ENCODE peak calls at places on chromosomes 16 and 17, in eight cellular contexts. V is fibroblast of lung, P is AG04450, C is astrocyte, M is mucosa of descending colon, O is mammary epithelial cell, U is cardiac muscle cell, S is AG09309. W is an unnamed sample.

GRCh38 chr16:67855789-67856188 is 8.3 kb upstream of the CENPT start:
- DNase-seq in C (no peak), U (no peak), P (no peak), V (no peak), S (no peak), M (no peak), O (no peak), W (no peak)

GRCh38 chr16:71843517-71844031 is 2.2 kb upstream of the ATXN1L start:
- DNase-seq in V (no peak), U (no peak), S (no peak), M (no peak), O (no peak), P (no peak), C (no peak), W (no peak)

GRCh38 chr17:50817142-50817751 is 18.1 kb upstream of the WFIKKN2 start:
- DNase-seq in S (no peak), C (no peak), V (peak), M (peak), P (no peak), O (no peak), U (peak), W (peak)

GRCh38 chr16:83856846-83857245 is 42.1 kb upstream of the MLYCD start:
- DNase-seq in P (no peak), S (no peak), V (no peak), M (no peak), U (no peak), O (no peak), C (no peak), W (no peak)

GRCh38 chr16:68417711-68418301 is 30.5 kb downstream of the SMPD3 start:
- DNase-seq in C (no peak), S (no peak), V (no peak), U (no peak), M (peak), O (peak), P (no peak), W (no peak)

GRCh38 chr17:6471531-6472465 is 27.5 kb downstream of the PIMREG start:
- DNase-seq in O (peak), S (peak), P (peak), M (no peak), C (peak), V (peak), U (peak), W (peak)

GRCh38 chr16:2085669-2086068 is 37.9 kb downstream of the TSC2 start:
- DNase-seq in O (no peak), U (no peak), C (no peak), P (no peak), S (no peak), M (no peak), V (no peak), W (no peak)

GRCh38 chr17:80786470-80786869 is 205.2 kb upstream of the CHMP6 start:
- DNase-seq in U (no peak), C (no peak), V (no peak), P (no peak), S (no peak), O (no peak), M (no peak), W (no peak)

GRCh38 chr17:48816438-48816773 is 623 bp downstream of the TTLL6 start:
- DNase-seq in M (no peak), S (no peak), C (no peak), V (no peak), U (no peak), O (no peak), P (no peak), W (no peak)

GRCh38 chr17:81334987-81335386 is 39.9 kb upstream of the SLC38A10 start:
- DNase-seq in V (no peak), O (no peak), C (no peak), P (no peak), M (no peak), U (no peak), S (no peak), W (no peak)

GRCh38 chr17:22142091-22142490 is 449.8 kb downstream of the KCNJ18 start:
- DNase-seq in M (no peak), V (no peak), O (no peak), C (no peak), S (no peak), P (no peak), U (no peak), W (no peak)

DNA sequence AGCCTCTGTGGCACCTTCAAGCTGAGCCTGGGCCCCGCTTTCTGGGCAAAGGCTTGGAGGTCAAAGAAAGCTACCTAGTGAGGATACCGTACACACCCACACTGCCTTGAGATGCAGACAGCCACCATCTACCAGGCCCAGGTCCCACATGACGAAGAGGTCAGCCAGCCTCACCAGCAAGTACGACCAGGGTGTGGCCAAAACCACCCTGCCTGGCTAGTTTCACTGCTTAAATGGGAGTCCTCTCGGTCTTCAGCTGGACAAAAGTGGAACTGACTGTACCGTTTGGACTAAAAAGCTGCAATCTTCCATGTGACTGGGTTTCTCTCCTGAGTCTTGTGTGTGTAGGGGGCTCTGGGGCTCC is 21.6 kb downstream of the VASN start:
- DNase-seq in S (no peak), C (no peak), V (no peak), U (no peak), M (no peak), O (peak), P (no peak), W (peak)
- TF ChIP-seq CTCF in S (no peak), C (no peak), V (no peak), U (no peak), M (no peak), O (no peak), P (no peak), W (no peak)

GRCh38 chr16:10946308-10946707 is 1.9 kb downstream of the CLEC16A start:
- DNase-seq in U (peak), V (no peak), P (no peak), M (no peak), C (peak), S (no peak), O (peak), W (no peak)
- H3K4me3 ChIP-seq in U (no peak), V (no peak), P (peak), M (no peak), C (peak), S (peak), O (peak), W (peak)

GRCh38 chr16:78005881-78006280 is 16.5 kb upstream of the CLEC3A start:
- DNase-seq in P (no peak), C (no peak), M (no peak), S (no peak), O (no peak), V (no peak), U (no peak), W (no peak)
- TF ChIP-seq CTCF in P (peak), C (no peak), M (no peak), S (peak), O (peak), V (peak), U (no peak), W (peak)

DNA sequence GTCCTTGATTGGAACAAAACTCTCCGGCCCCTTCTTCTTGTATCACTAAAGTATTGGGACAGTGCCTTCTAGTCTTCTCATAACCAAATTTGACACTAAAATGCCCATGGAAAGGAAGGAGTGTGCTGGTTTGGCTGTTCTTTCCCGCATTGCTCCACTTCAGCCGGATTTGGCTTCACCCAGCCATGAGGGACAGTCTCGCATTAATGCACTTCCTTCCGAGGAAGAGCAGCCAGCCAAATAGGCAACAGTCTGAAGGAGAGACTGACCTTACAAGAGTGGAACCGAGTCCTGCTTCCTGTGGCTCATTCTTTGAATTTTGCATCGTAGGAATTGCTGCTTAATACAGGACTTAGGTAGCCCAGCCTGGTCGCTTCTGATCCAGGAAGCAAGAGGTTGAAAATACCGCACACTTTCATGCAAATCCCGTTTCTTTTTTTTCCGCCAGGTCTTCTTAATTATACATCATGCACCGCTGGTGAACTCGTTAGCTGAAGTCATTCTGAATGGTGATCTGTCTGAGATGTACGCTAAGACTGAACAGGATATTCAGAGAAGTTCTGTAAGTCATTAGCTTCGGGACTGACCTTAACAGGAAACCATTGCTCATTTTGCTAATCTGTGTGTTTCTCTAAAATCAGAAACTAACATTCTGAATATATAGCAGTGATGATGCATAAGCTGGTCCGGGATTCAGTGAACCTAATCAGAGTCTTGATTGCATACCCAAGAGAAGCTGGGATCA is 38.2 kb downstream of the CLEC16A start:
- DNase-seq in O (no peak), M (no peak), S (no peak), P (no peak), C (no peak), U (no peak), V (no peak), W (no peak)
- H3K4me3 ChIP-seq in O (no peak), M (no peak), S (no peak), P (no peak), C (no peak), U (no peak), V (no peak), W (no peak)

GRCh38 chr17:15091825-15092224 is 173.3 kb downstream of the PMP22 start:
- DNase-seq in C (no peak), P (no peak), V (peak), O (peak), U (no peak), S (no peak), M (no peak), W (no peak)
- TF ChIP-seq CTCF in C (peak), P (peak), V (peak), O (peak), U (no peak), S (peak), M (no peak), W (no peak)

GRCh38 chr17:43530303-43531081 is 15.6 kb downstream of the ETV4 start:
- DNase-seq in V (peak), O (peak), P (peak), S (no peak), C (peak), U (peak), M (peak), W (peak)
- H3K4me3 ChIP-seq in V (no peak), O (no peak), P (peak), S (no peak), C (peak), U (no peak), M (no peak), W (peak)

GRCh38 chr17:27997044-27997401 is 45.5 kb upstream of the NLK start:
- DNase-seq in O (no peak), V (no peak), S (no peak), C (no peak), M (no peak), P (no peak), U (no peak), W (no peak)
- TF ChIP-seq CTCF in O (no peak), V (no peak), S (no peak), C (no peak), M (no peak), P (no peak), U (no peak), W (no peak)

W was measured in fibroblast of villous mesenchyme.